ENCODE peak calls at places on chromosomes 12 and 14, in six cellular contexts. I, O, C, G, Q and L are unnamed samples.

GRCh38 chr12:82089369-82090121 is 268.6 kb downstream of the CCDC59 start:
- DNase-seq in C (no peak), O (no peak), Q (no peak), I (no peak), G (no peak), L (no peak)

GRCh38 chr12:53743277-53744129 is 8.3 kb downstream of the CISTR start:
- DNase-seq in Q (no peak), C (peak; percentile 56), I (peak; percentile 77), O (peak; percentile 61), G (peak; percentile 88), L (peak; percentile 70)

GRCh38 chr14:103259801-103260628 is 74.0 kb upstream of the EIF5 start:
- DNase-seq in C (no peak), G (no peak), I (no peak), O (no peak), Q (no peak), L (no peak)

GRCh38 chr14:46215801-46216200 is 435.8 kb downstream of the RPL10L start:
- DNase-seq in G (no peak), O (no peak), Q (no peak), C (no peak), I (no peak), L (no peak)

GRCh38 chr14:31000629-31001338 is 24.7 kb upstream of the AP4S1 start:
- DNase-seq in G (no peak), Q (no peak), O (peak; percentile 39), I (no peak), C (no peak), L (no peak)

GRCh38 chr14:70239802-70240201 is 51.1 kb upstream of the SLC8A3 start:
- DNase-seq in I (no peak), G (no peak), C (no peak), O (no peak), Q (peak; percentile 67), L (peak; percentile 4)

GRCh38 chr14:38405851-38406630 is 150.1 kb upstream of the CLEC14A start:
- DNase-seq in G (no peak), C (no peak), Q (no peak), I (no peak), O (peak; percentile 54), L (no peak)

GRCh38 chr14:102454711-102455110 is 54.9 kb downstream of the ANKRD9 start:
- DNase-seq in O (no peak), I (no peak), G (no peak), C (no peak), Q (no peak), L (no peak)

GRCh38 chr12:51954465-51955361 is 3.2 kb downstream of the ACVR1B start:
- DNase-seq in C (peak; percentile 55), I (peak; percentile 59), Q (no peak), G (no peak), O (no peak), L (peak; percentile 74)

GRCh38 chr14:69043007-69043444 is 63.9 kb upstream of the ACTN1 start:
- DNase-seq in G (no peak), C (no peak), I (no peak), O (no peak), Q (no peak), L (peak; percentile 85)

GRCh38 chr14:22485178-22485577 is 103.8 kb downstream of the DAD1 start:
- DNase-seq in C (no peak), O (no peak), I (no peak), G (no peak), Q (no peak), L (no peak)

GRCh38 chr12:105596731-105597130 is 266.2 kb downstream of the C12orf75 start:
- DNase-seq in G (no peak), I (no peak), O (no peak), Q (no peak), C (no peak), L (no peak)

GRCh38 chr12:30110970-30111586 is 327.3 kb upstream of the TMTC1 start:
- DNase-seq in I (no peak), G (no peak), Q (no peak), O (peak; percentile 93), C (no peak), L (no peak)

GRCh38 chr14:33432407-33433023 is 493.8 kb downstream of the NPAS3 start:
- DNase-seq in I (peak; percentile 12), Q (no peak), O (peak; percentile 43), G (peak; percentile 1), C (peak; percentile 42), L (peak; percentile 20)

GRCh38 chr12:132639996-132640520 is 21.5 kb downstream of the P2RX2 start:
- DNase-seq in O (no peak), I (no peak), Q (no peak), C (no peak), G (no peak), L (no peak)

GRCh38 chr12:110449799-110450497 is at the start of gene ARPC3:
- DNase-seq in G (peak; percentile 86), Q (peak; percentile 77), C (peak; percentile 90), O (peak; percentile 92), I (peak; percentile 97), L (peak; percentile 99)

GRCh38 chr14:104385189-104386135 is 194.1 kb upstream of the C14orf180 start:
- DNase-seq in I (no peak), G (no peak), Q (no peak), O (no peak), C (no peak), L (no peak)

GRCh38 chr14:54669759-54670630 is 103.1 kb downstream of the SAMD4A start:
- DNase-seq in G (no peak), I (no peak), Q (no peak), C (no peak), O (no peak), L (no peak)

GRCh38 chr12:4372653-4373052 is 6.9 kb downstream of the FGF23 start:
- DNase-seq in C (no peak), Q (no peak), G (no peak), O (no peak), I (no peak), L (no peak)

GRCh38 chr12:120873231-120873630 is 30.9 kb downstream of the SPPL3 start:
- DNase-seq in I (no peak), O (no peak), G (no peak), C (no peak), Q (no peak), L (no peak)

GRCh38 chr12:21818627-21819026 is 44.1 kb upstream of the KCNJ8 start:
- DNase-seq in I (no peak), Q (no peak), G (no peak), O (no peak), C (no peak), L (no peak)

GRCh38 chr14:35915185-35915584 is 89.0 kb downstream of the BRMS1L start:
- DNase-seq in G (no peak), C (no peak), O (no peak), Q (no peak), I (no peak), L (no peak)
- TF ChIP-seq MYC in G (no peak), C (no peak), O (no peak), Q (no peak), I (no peak), L (no peak)

GRCh38 chr12:130981156-130981789 is 27.6 kb downstream of the ADGRD1 start:
- DNase-seq in O (no peak), Q (no peak), C (no peak), I (no peak), G (no peak), L (no peak)
- TF ChIP-seq MYC in O (no peak), Q (no peak), C (no peak), I (no peak), G (no peak), L (no peak)

DNA sequence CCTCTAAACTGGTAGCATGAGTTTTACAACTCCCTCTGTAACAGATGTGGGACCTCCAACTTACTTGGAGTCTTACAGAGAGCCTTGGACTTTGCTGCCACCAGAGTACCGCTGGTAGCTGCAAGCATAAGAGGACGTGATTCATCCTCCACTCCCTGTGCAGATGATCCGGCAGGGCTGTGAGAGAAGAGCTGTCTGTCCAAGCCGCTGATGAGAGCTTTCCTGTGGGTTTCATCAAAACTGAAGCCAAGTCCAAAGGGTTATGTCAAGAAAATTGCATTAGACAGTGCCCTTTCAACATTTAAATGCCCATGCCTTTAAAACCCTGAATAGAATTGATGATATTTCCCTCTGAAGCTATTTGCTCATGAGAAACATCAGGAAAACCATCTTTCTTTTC is 85.8 kb downstream of the LLPH start:
- DNase-seq in G (no peak), C (peak; percentile 68), I (no peak), O (no peak), Q (no peak), L (no peak)
- TF ChIP-seq MYC in G (no peak), C (no peak), I (no peak), O (no peak), Q (no peak), L (no peak)

DNA sequence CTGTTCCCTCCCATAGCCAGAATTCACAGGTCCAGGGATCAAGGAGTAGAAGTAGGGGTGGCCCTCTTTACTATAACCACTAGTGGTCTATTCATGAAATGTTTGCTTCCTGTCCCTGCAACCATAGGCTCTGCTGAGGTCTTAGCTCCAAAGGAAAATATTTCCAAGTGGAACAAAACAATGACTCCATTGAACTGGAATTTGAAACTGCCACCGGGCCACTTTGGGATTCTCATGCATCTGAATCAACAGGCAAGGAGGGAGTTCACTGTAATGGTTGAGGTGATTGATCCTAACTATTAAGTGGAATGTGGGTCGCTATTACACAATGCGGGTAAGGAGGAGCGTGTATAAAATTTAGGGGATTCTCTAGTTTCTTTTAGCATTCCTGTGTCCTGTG is 197.0 kb downstream of the ETNK1 start:
- DNase-seq in O (no peak), I (no peak), C (peak; percentile 12), G (no peak), Q (no peak), L (no peak)
- TF ChIP-seq MYC in O (no peak), I (no peak), C (no peak), G (no peak), Q (no peak), L (no peak)

GRCh38 chr12:12723147-12723680 is 6.0 kb downstream of the CDKN1B start:
- DNase-seq in G (no peak), I (no peak), O (peak; percentile 48), Q (no peak), C (no peak), L (peak; percentile 34)
- TF ChIP-seq MYC in G (no peak), I (no peak), O (no peak), Q (no peak), C (no peak), L (no peak)